ENCODE peak calls at places on chromosome 16, in seven cellular contexts. One of them, this sample, is unnamed.

GRCh38 chr16:75052481-75053211 is 53.8 kb downstream of the ZNRF1 start:
- DNase-seq in Calu3: no peak
- DNase-seq in T-helper 9 cell: no peak
- DNase-seq in DMS153: no peak
- DNase-seq in GF-D8: no peak
- DNase-seq in SJSA1: no peak
- DNase-seq in activated naive CD8-positive, alpha-beta T cell treated with anti-CD3 and anti-CD28 coated beads for 36 hours: no peak
- DNase-seq in this sample: no peak

GRCh38 chr16:50244504-50245416 is 21.6 kb upstream of the ADCY7 start:
- DNase-seq in Calu3: no peak
- DNase-seq in T-helper 9 cell: no peak
- DNase-seq in DMS153: no peak
- DNase-seq in GF-D8: no peak
- DNase-seq in SJSA1: peak
- DNase-seq in activated naive CD8-positive, alpha-beta T cell treated with anti-CD3 and anti-CD28 coated beads for 36 hours: no peak
- DNase-seq in this sample: no peak

GRCh38 chr16:29940656-29941055 is 14.6 kb upstream of the KCTD13 start:
- DNase-seq in Calu3: no peak
- DNase-seq in T-helper 9 cell: no peak
- DNase-seq in DMS153: no peak
- DNase-seq in GF-D8: no peak
- DNase-seq in SJSA1: no peak
- DNase-seq in activated naive CD8-positive, alpha-beta T cell treated with anti-CD3 and anti-CD28 coated beads for 36 hours: no peak
- DNase-seq in this sample: no peak

GRCh38 chr16:53509906-53510703 is 7.1 kb upstream of the AKTIP start:
- DNase-seq in Calu3: peak
- DNase-seq in T-helper 9 cell: peak
- DNase-seq in DMS153: peak
- DNase-seq in GF-D8: peak
- DNase-seq in SJSA1: no peak
- DNase-seq in activated naive CD8-positive, alpha-beta T cell treated with anti-CD3 and anti-CD28 coated beads for 36 hours: peak
- DNase-seq in this sample: peak

GRCh38 chr16:3183445-3184139 is 4.4 kb upstream of the OR1F1 start:
- DNase-seq in Calu3: no peak
- DNase-seq in T-helper 9 cell: no peak
- DNase-seq in DMS153: no peak
- DNase-seq in GF-D8: no peak
- DNase-seq in SJSA1: no peak
- DNase-seq in activated naive CD8-positive, alpha-beta T cell treated with anti-CD3 and anti-CD28 coated beads for 36 hours: no peak
- DNase-seq in this sample: no peak

GRCh38 chr16:85888405-85889331 is 10.3 kb upstream of the IRF8 start:
- DNase-seq in Calu3: no peak
- DNase-seq in T-helper 9 cell: no peak
- DNase-seq in DMS153: no peak
- DNase-seq in GF-D8: no peak
- DNase-seq in SJSA1: no peak
- DNase-seq in activated naive CD8-positive, alpha-beta T cell treated with anti-CD3 and anti-CD28 coated beads for 36 hours: peak
- DNase-seq in this sample: no peak

GRCh38 chr16:1877089-1877488 is 5.1 kb upstream of the MEIOB start:
- DNase-seq in Calu3: no peak
- DNase-seq in T-helper 9 cell: no peak
- DNase-seq in DMS153: no peak
- DNase-seq in GF-D8: no peak
- DNase-seq in SJSA1: no peak
- DNase-seq in activated naive CD8-positive, alpha-beta T cell treated with anti-CD3 and anti-CD28 coated beads for 36 hours: no peak
- DNase-seq in this sample: no peak

GRCh38 chr16:31079342-31079944 is 5.2 kb downstream of the ZNF646 start:
- DNase-seq in Calu3: no peak
- DNase-seq in T-helper 9 cell: no peak
- DNase-seq in DMS153: no peak
- DNase-seq in GF-D8: no peak
- DNase-seq in SJSA1: no peak
- DNase-seq in activated naive CD8-positive, alpha-beta T cell treated with anti-CD3 and anti-CD28 coated beads for 36 hours: no peak
- DNase-seq in this sample: no peak

GRCh38 chr16:30535777-30536190 is 1.1 kb upstream of the ZNF747 start:
- DNase-seq in Calu3: peak
- DNase-seq in T-helper 9 cell: peak
- DNase-seq in DMS153: peak
- DNase-seq in GF-D8: peak
- DNase-seq in SJSA1: no peak
- DNase-seq in activated naive CD8-positive, alpha-beta T cell treated with anti-CD3 and anti-CD28 coated beads for 36 hours: peak
- DNase-seq in this sample: peak

GRCh38 chr16:84423416-84423837 is 55.1 kb downstream of the ATP2C2 start:
- DNase-seq in Calu3: no peak
- DNase-seq in T-helper 9 cell: no peak
- DNase-seq in DMS153: peak
- DNase-seq in GF-D8: peak
- DNase-seq in SJSA1: no peak
- DNase-seq in activated naive CD8-positive, alpha-beta T cell treated with anti-CD3 and anti-CD28 coated beads for 36 hours: no peak
- DNase-seq in this sample: peak

GRCh38 chr16:85717393-85718152 is 28.8 kb upstream of the GINS2 start:
- DNase-seq in Calu3: peak
- DNase-seq in T-helper 9 cell: peak
- DNase-seq in DMS153: peak
- DNase-seq in GF-D8: no peak
- DNase-seq in SJSA1: peak
- DNase-seq in activated naive CD8-positive, alpha-beta T cell treated with anti-CD3 and anti-CD28 coated beads for 36 hours: peak
- DNase-seq in this sample: peak

GRCh38 chr16:58366247-58367031 is 25.8 kb upstream of the GINS3 start:
- DNase-seq in Calu3: no peak
- DNase-seq in T-helper 9 cell: no peak
- DNase-seq in DMS153: no peak
- DNase-seq in GF-D8: no peak
- DNase-seq in SJSA1: no peak
- DNase-seq in activated naive CD8-positive, alpha-beta T cell treated with anti-CD3 and anti-CD28 coated beads for 36 hours: no peak
- DNase-seq in this sample: no peak

GRCh38 chr16:15575293-15576049 is 67.5 kb downstream of the MARF1 start:
- DNase-seq in Calu3: no peak
- DNase-seq in T-helper 9 cell: no peak
- DNase-seq in DMS153: peak
- DNase-seq in GF-D8: no peak
- DNase-seq in SJSA1: no peak
- DNase-seq in activated naive CD8-positive, alpha-beta T cell treated with anti-CD3 and anti-CD28 coated beads for 36 hours: no peak
- DNase-seq in this sample: no peak

GRCh38 chr16:67190448-67191399 is 788 bp upstream of the EXOC3L1 start:
- DNase-seq in Calu3: no peak
- DNase-seq in T-helper 9 cell: no peak
- DNase-seq in DMS153: no peak
- DNase-seq in GF-D8: no peak
- DNase-seq in SJSA1: no peak
- DNase-seq in activated naive CD8-positive, alpha-beta T cell treated with anti-CD3 and anti-CD28 coated beads for 36 hours: no peak
- DNase-seq in this sample: no peak

GRCh38 chr16:84240455-84240854 is 643 bp upstream of the KCNG4 start:
- DNase-seq in Calu3: no peak
- DNase-seq in T-helper 9 cell: no peak
- DNase-seq in DMS153: no peak
- DNase-seq in GF-D8: no peak
- DNase-seq in SJSA1: no peak
- DNase-seq in activated naive CD8-positive, alpha-beta T cell treated with anti-CD3 and anti-CD28 coated beads for 36 hours: no peak
- DNase-seq in this sample: no peak

GRCh38 chr16:75266738-75267630 is 15.6 kb upstream of the BCAR1 start:
- DNase-seq in Calu3: no peak
- DNase-seq in T-helper 9 cell: no peak
- DNase-seq in DMS153: no peak
- DNase-seq in GF-D8: no peak
- DNase-seq in SJSA1: no peak
- DNase-seq in activated naive CD8-positive, alpha-beta T cell treated with anti-CD3 and anti-CD28 coated beads for 36 hours: no peak
- DNase-seq in this sample: no peak

GRCh38 chr16:68564367-68564985 is 25.4 kb downstream of the ZFP90 start:
- DNase-seq in Calu3: no peak
- DNase-seq in T-helper 9 cell: no peak
- DNase-seq in DMS153: peak
- DNase-seq in GF-D8: no peak
- DNase-seq in SJSA1: no peak
- DNase-seq in activated naive CD8-positive, alpha-beta T cell treated with anti-CD3 and anti-CD28 coated beads for 36 hours: no peak
- DNase-seq in this sample: no peak

GRCh38 chr16:51989637-51990230 is 557.2 kb downstream of the TOX3 start:
- DNase-seq in Calu3: no peak
- DNase-seq in T-helper 9 cell: no peak
- DNase-seq in DMS153: no peak
- DNase-seq in GF-D8: no peak
- DNase-seq in SJSA1: no peak
- DNase-seq in activated naive CD8-positive, alpha-beta T cell treated with anti-CD3 and anti-CD28 coated beads for 36 hours: no peak
- DNase-seq in this sample: no peak

GRCh38 chr16:20114356-20114755 is 40.7 kb upstream of the GPR139 start:
- DNase-seq in Calu3: peak
- DNase-seq in T-helper 9 cell: no peak
- DNase-seq in DMS153: no peak
- DNase-seq in GF-D8: no peak
- DNase-seq in SJSA1: no peak
- DNase-seq in activated naive CD8-positive, alpha-beta T cell treated with anti-CD3 and anti-CD28 coated beads for 36 hours: no peak
- DNase-seq in this sample: no peak

GRCh38 chr16:3140603-3141427 is 6.0 kb downstream of the ZNF213 start:
- DNase-seq in Calu3: no peak
- DNase-seq in T-helper 9 cell: no peak
- DNase-seq in DMS153: no peak
- DNase-seq in GF-D8: no peak
- DNase-seq in SJSA1: peak
- DNase-seq in activated naive CD8-positive, alpha-beta T cell treated with anti-CD3 and anti-CD28 coated beads for 36 hours: no peak
- DNase-seq in this sample: no peak